ENCODE peak calls at places on chromosomes 7 and 10, in eight cellular contexts. V is spleen, Y is right cardiac atrium, N is aorta, Z is GM23248, E is thyroid gland, L is HL-60, I is endothelial cell of umbilical vein. R is an unnamed sample. For H3K27me3, the result is how much of the 10 kb centered on the place peaks cover.

GRCh38 chr7:24871765-24872164 is 108.2 kb downstream of the OSBPL3 start:
- DNase-seq in N (no peak), L (no peak), I (no peak), Y (no peak), Z (no peak), V (no peak), E (no peak), R (no peak)

GRCh38 chr7:36638586-36639265 is 85.6 kb downstream of the AOAH start:
- DNase-seq in L (no peak), Y (no peak), E (no peak), Z (no peak), V (no peak), I (no peak), N (no peak), R (no peak)

GRCh38 chr10:15482168-15482567 is 111.1 kb upstream of the FAM171A1 start:
- DNase-seq in V (no peak), N (no peak), E (no peak), Y (no peak), L (no peak), Z (peak), I (no peak), R (no peak)

GRCh38 chr7:98968621-98969020 is 90.3 kb downstream of the TRRAP start:
- DNase-seq in Y (no peak), E (no peak), L (no peak), N (no peak), V (peak), I (no peak), Z (no peak), R (no peak)

GRCh38 chr7:3117488-3118228 is 74.0 kb upstream of the CARD11 start:
- DNase-seq in Z (no peak), V (no peak), N (no peak), Y (no peak), I (no peak), E (no peak), L (no peak), R (no peak)

GRCh38 chr7:22389892-22390291 is 32.9 kb upstream of the RAPGEF5 start:
- DNase-seq in V (no peak), Y (no peak), Z (no peak), I (no peak), N (no peak), L (no peak), E (no peak), R (no peak)

GRCh38 chr10:91797077-91797690 is 1.0 kb upstream of the TNKS2 start:
- DNase-seq in L (no peak), Z (no peak), I (no peak), N (no peak), E (no peak), V (no peak), Y (no peak), R (no peak)

GRCh38 chr10:69864321-69864720 is 62.6 kb downstream of the COL13A1 start:
- DNase-seq in L (no peak), V (no peak), Z (peak), E (no peak), Y (no peak), N (no peak), I (peak), R (no peak)

GRCh38 chr10:132282667-132283603 is 24.8 kb downstream of the STK32C start:
- DNase-seq in E (no peak), N (peak), Z (peak), I (no peak), V (peak), L (no peak), Y (peak), R (no peak)

GRCh38 chr10:118610577-118610976 is 15.1 kb upstream of the PRLHR start:
- DNase-seq in E (no peak), N (no peak), L (no peak), I (no peak), Z (no peak), Y (no peak), V (no peak), R (no peak)

GRCh38 chr7:156479596-156479995 is 161.0 kb upstream of the RNF32 start:
- DNase-seq in Z (no peak), N (no peak), I (no peak), Y (no peak), E (no peak), L (peak), V (no peak), R (no peak)
- H3K27me3 ChIP-seq in Z (under half), N (under half), I (under half), Y (under half), E (under half), L (under half), V (under half), R (under half)

DNA sequence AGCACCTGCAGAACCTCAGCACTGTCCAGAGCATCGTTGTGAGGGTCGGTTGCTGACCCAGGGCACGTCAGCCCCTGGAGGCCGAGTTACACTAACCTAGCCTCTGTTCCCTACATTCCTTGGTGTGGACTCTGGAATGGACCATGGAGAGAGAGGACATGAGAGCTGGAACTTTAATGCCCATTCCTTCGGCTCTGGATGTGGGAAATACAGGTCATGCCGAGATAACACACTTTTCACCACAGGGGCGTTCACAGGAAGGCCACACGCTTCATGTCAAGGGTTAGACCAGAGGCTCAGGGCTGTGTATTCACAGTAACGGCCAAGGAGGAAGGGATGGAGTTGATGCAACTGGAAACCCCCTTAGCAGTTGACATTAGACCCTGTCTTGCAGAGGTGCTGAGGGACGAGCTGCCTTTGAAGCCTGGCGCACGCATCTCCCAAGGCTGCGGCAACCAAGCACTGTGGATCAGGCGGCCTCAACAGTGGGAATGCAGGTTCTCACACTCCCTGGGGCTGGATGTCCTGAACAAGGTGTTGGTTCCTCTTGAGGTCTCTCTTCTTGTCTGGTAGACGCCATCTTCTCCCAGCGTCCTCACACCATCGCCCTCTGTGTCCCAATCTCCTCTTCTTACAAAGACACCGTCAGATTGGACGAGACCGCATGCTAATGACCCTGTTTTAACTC is 245.2 kb downstream of the KLF6 start:
- DNase-seq in V (no peak), E (no peak), L (no peak), N (no peak), Y (no peak), I (no peak), Z (no peak), R (no peak)
- H3K27me3 ChIP-seq in V (under half), E (under half), L (under half), N (under half), Y (under half), I (under half), Z (under half), R (under half)

GRCh38 chr7:128913856-128914565 is 3.5 kb upstream of the KCP start:
- DNase-seq in E (no peak), Z (no peak), V (peak), Y (peak), I (no peak), N (no peak), L (no peak), R (no peak)
- H3K27me3 ChIP-seq in E (under half), Z (half or more), V (half or more), Y (under half), I (under half), N (under half), L (under half), R (under half)

GRCh38 chr7:26855421-26855820 is 9.0 kb downstream of the SKAP2 start:
- DNase-seq in Z (no peak), N (no peak), Y (no peak), I (peak), E (no peak), L (no peak), V (no peak), R (no peak)
- H3K27me3 ChIP-seq in Z (under half), N (under half), Y (under half), I (under half), E (under half), L (under half), V (under half), R (half or more)